ENCODE peak calls at places on chromosomes 3 and 15, in eight cellular contexts. One of them, this sample, is unnamed.

GRCh38 chr15:47194718-47195117 is 522.6 kb upstream of the SEMA6D start:
- DNase-seq in IMR-90: peak
- DNase-seq in neural crest cell: no peak
- DNase-seq in activated naive CD8-positive, alpha-beta T cell treated with anti-CD3 and anti-CD28 coated beads for 36 hours: no peak
- DNase-seq in SK-N-DZ: peak
- DNase-seq in ELR: peak
- DNase-seq in AML-193: peak
- DNase-seq in OCI-LY7: peak
- DNase-seq in this sample: no peak

GRCh38 chr3:86890997-86891396 is 100.0 kb downstream of the VGLL3 start:
- DNase-seq in IMR-90: no peak
- DNase-seq in neural crest cell: no peak
- DNase-seq in activated naive CD8-positive, alpha-beta T cell treated with anti-CD3 and anti-CD28 coated beads for 36 hours: no peak
- DNase-seq in SK-N-DZ: no peak
- DNase-seq in ELR: no peak
- DNase-seq in AML-193: no peak
- DNase-seq in OCI-LY7: no peak
- DNase-seq in this sample: no peak

GRCh38 chr15:79881254-79881653 is 15.6 kb downstream of the MTHFS start:
- DNase-seq in IMR-90: no peak
- DNase-seq in neural crest cell: no peak
- DNase-seq in activated naive CD8-positive, alpha-beta T cell treated with anti-CD3 and anti-CD28 coated beads for 36 hours: no peak
- DNase-seq in SK-N-DZ: no peak
- DNase-seq in ELR: no peak
- DNase-seq in AML-193: no peak
- DNase-seq in OCI-LY7: no peak
- DNase-seq in this sample: no peak

GRCh38 chr15:70252056-70252935 is 154.6 kb upstream of the TLE3 start:
- DNase-seq in IMR-90: no peak
- DNase-seq in neural crest cell: no peak
- DNase-seq in activated naive CD8-positive, alpha-beta T cell treated with anti-CD3 and anti-CD28 coated beads for 36 hours: no peak
- DNase-seq in SK-N-DZ: no peak
- DNase-seq in ELR: no peak
- DNase-seq in AML-193: no peak
- DNase-seq in OCI-LY7: no peak
- DNase-seq in this sample: no peak

GRCh38 chr3:80677796-80678195 is 910.0 kb upstream of the ROBO1 start:
- DNase-seq in IMR-90: no peak
- DNase-seq in neural crest cell: no peak
- DNase-seq in activated naive CD8-positive, alpha-beta T cell treated with anti-CD3 and anti-CD28 coated beads for 36 hours: no peak
- DNase-seq in SK-N-DZ: no peak
- DNase-seq in ELR: peak
- DNase-seq in AML-193: no peak
- DNase-seq in OCI-LY7: no peak
- DNase-seq in this sample: no peak

GRCh38 chr3:98628317-98628716 is 34.9 kb upstream of the CPOX start:
- DNase-seq in IMR-90: no peak
- DNase-seq in neural crest cell: no peak
- DNase-seq in activated naive CD8-positive, alpha-beta T cell treated with anti-CD3 and anti-CD28 coated beads for 36 hours: no peak
- DNase-seq in SK-N-DZ: no peak
- DNase-seq in ELR: no peak
- DNase-seq in AML-193: no peak
- DNase-seq in OCI-LY7: no peak
- DNase-seq in this sample: no peak

GRCh38 chr3:167835359-167835758 is 99.8 kb downstream of the SERPINI1 start:
- DNase-seq in IMR-90: no peak
- DNase-seq in neural crest cell: no peak
- DNase-seq in activated naive CD8-positive, alpha-beta T cell treated with anti-CD3 and anti-CD28 coated beads for 36 hours: no peak
- DNase-seq in SK-N-DZ: no peak
- DNase-seq in ELR: no peak
- DNase-seq in AML-193: no peak
- DNase-seq in OCI-LY7: no peak
- DNase-seq in this sample: no peak

GRCh38 chr3:152399374-152399773 is 130.6 kb downstream of the MBNL1 start:
- DNase-seq in IMR-90: peak
- DNase-seq in neural crest cell: no peak
- DNase-seq in activated naive CD8-positive, alpha-beta T cell treated with anti-CD3 and anti-CD28 coated beads for 36 hours: no peak
- DNase-seq in SK-N-DZ: no peak
- DNase-seq in ELR: peak
- DNase-seq in AML-193: peak
- DNase-seq in OCI-LY7: no peak
- DNase-seq in this sample: no peak

GRCh38 chr3:134709076-134709475 is 58.3 kb upstream of the KY start:
- DNase-seq in IMR-90: no peak
- DNase-seq in neural crest cell: no peak
- DNase-seq in activated naive CD8-positive, alpha-beta T cell treated with anti-CD3 and anti-CD28 coated beads for 36 hours: no peak
- DNase-seq in SK-N-DZ: no peak
- DNase-seq in ELR: no peak
- DNase-seq in AML-193: no peak
- DNase-seq in OCI-LY7: no peak
- DNase-seq in this sample: no peak

GRCh38 chr3:169822983-169823382 is 10.3 kb upstream of the LRRC34 start:
- DNase-seq in IMR-90: no peak
- DNase-seq in neural crest cell: no peak
- DNase-seq in activated naive CD8-positive, alpha-beta T cell treated with anti-CD3 and anti-CD28 coated beads for 36 hours: no peak
- DNase-seq in SK-N-DZ: no peak
- DNase-seq in ELR: no peak
- DNase-seq in AML-193: no peak
- DNase-seq in OCI-LY7: no peak
- DNase-seq in this sample: no peak

GRCh38 chr3:131846296-131846924 is 188.4 kb downstream of the CPNE4 start:
- DNase-seq in IMR-90: no peak
- DNase-seq in neural crest cell: no peak
- DNase-seq in activated naive CD8-positive, alpha-beta T cell treated with anti-CD3 and anti-CD28 coated beads for 36 hours: no peak
- DNase-seq in SK-N-DZ: no peak
- DNase-seq in ELR: no peak
- DNase-seq in AML-193: no peak
- DNase-seq in OCI-LY7: no peak
- DNase-seq in this sample: no peak

GRCh38 chr3:64216706-64217105 is 8.6 kb downstream of the PRICKLE2 start:
- DNase-seq in IMR-90: peak
- DNase-seq in neural crest cell: no peak
- DNase-seq in activated naive CD8-positive, alpha-beta T cell treated with anti-CD3 and anti-CD28 coated beads for 36 hours: no peak
- DNase-seq in SK-N-DZ: no peak
- DNase-seq in ELR: peak
- DNase-seq in AML-193: no peak
- DNase-seq in OCI-LY7: no peak
- DNase-seq in this sample: no peak

GRCh38 chr3:127056281-127056680 is 73.4 kb downstream of the PLXNA1 start:
- DNase-seq in IMR-90: no peak
- DNase-seq in neural crest cell: no peak
- DNase-seq in activated naive CD8-positive, alpha-beta T cell treated with anti-CD3 and anti-CD28 coated beads for 36 hours: no peak
- DNase-seq in SK-N-DZ: no peak
- DNase-seq in ELR: no peak
- DNase-seq in AML-193: no peak
- DNase-seq in OCI-LY7: no peak
- DNase-seq in this sample: no peak

GRCh38 chr3:64049832-64050231 is 26.5 kb upstream of the PSMD6 start:
- DNase-seq in IMR-90: no peak
- DNase-seq in neural crest cell: no peak
- DNase-seq in activated naive CD8-positive, alpha-beta T cell treated with anti-CD3 and anti-CD28 coated beads for 36 hours: no peak
- DNase-seq in SK-N-DZ: no peak
- DNase-seq in ELR: no peak
- DNase-seq in AML-193: no peak
- DNase-seq in OCI-LY7: no peak
- DNase-seq in this sample: no peak

GRCh38 chr15:37824717-37825382 is 109.6 kb upstream of the TMCO5A start:
- DNase-seq in IMR-90: peak
- DNase-seq in neural crest cell: no peak
- DNase-seq in activated naive CD8-positive, alpha-beta T cell treated with anti-CD3 and anti-CD28 coated beads for 36 hours: no peak
- DNase-seq in SK-N-DZ: no peak
- DNase-seq in ELR: peak
- DNase-seq in AML-193: no peak
- DNase-seq in OCI-LY7: no peak
- DNase-seq in this sample: no peak

GRCh38 chr3:139935071-139935865 is at the start of gene CLSTN2:
- DNase-seq in IMR-90: no peak
- DNase-seq in neural crest cell: peak
- DNase-seq in activated naive CD8-positive, alpha-beta T cell treated with anti-CD3 and anti-CD28 coated beads for 36 hours: peak
- DNase-seq in SK-N-DZ: peak
- DNase-seq in ELR: peak
- DNase-seq in AML-193: no peak
- DNase-seq in OCI-LY7: no peak
- DNase-seq in this sample: no peak

GRCh38 chr15:52233405-52233804 is 42.2 kb upstream of the GNB5 start:
- DNase-seq in IMR-90: peak
- DNase-seq in neural crest cell: no peak
- DNase-seq in activated naive CD8-positive, alpha-beta T cell treated with anti-CD3 and anti-CD28 coated beads for 36 hours: no peak
- DNase-seq in SK-N-DZ: no peak
- DNase-seq in ELR: peak
- DNase-seq in AML-193: peak
- DNase-seq in OCI-LY7: peak
- DNase-seq in this sample: no peak

GRCh38 chr3:34065901-34066300 is 267.5 kb downstream of the PDCD6IP start:
- DNase-seq in IMR-90: no peak
- DNase-seq in neural crest cell: no peak
- DNase-seq in activated naive CD8-positive, alpha-beta T cell treated with anti-CD3 and anti-CD28 coated beads for 36 hours: no peak
- DNase-seq in SK-N-DZ: no peak
- DNase-seq in ELR: no peak
- DNase-seq in AML-193: no peak
- DNase-seq in OCI-LY7: no peak
- DNase-seq in this sample: no peak

GRCh38 chr15:69300129-69300588 is 1.4 kb downstream of the PAQR5 start:
- DNase-seq in IMR-90: no peak
- DNase-seq in neural crest cell: no peak
- DNase-seq in activated naive CD8-positive, alpha-beta T cell treated with anti-CD3 and anti-CD28 coated beads for 36 hours: no peak
- DNase-seq in SK-N-DZ: no peak
- DNase-seq in ELR: no peak
- DNase-seq in AML-193: no peak
- DNase-seq in OCI-LY7: no peak
- DNase-seq in this sample: no peak

GRCh38 chr15:48017747-48018146 is 103.0 kb upstream of the SLC24A5 start:
- DNase-seq in IMR-90: no peak
- DNase-seq in neural crest cell: no peak
- DNase-seq in activated naive CD8-positive, alpha-beta T cell treated with anti-CD3 and anti-CD28 coated beads for 36 hours: no peak
- DNase-seq in SK-N-DZ: no peak
- DNase-seq in ELR: no peak
- DNase-seq in AML-193: no peak
- DNase-seq in OCI-LY7: no peak
- DNase-seq in this sample: no peak